ENCODE peak calls at places on chromosomes 16 and 17, in four cellular contexts. C is Calu3; K is activated CD8-positive, alpha-beta T cell treated with anti-CD3 and anti-CD28 coated beads, Interleukin-2, amount 10 ng/mL, durations not matched to agents 7 days and 5 days; W is activated CD4-positive, alpha-beta T cell treated with anti-CD3 and anti-CD28 coated beads, Interleukin-2, amount 10 ng/mL, durations not matched to agents 7 days and 5 days. P is an unnamed sample.

GRCh38 chr17:76869209-76869877 is 1.1 kb downstream of the MGAT5B start:
- DNase-seq in C (no peak), K (no peak), W (no peak), P (no peak)

GRCh38 chr17:47789611-47790520 is 31.7 kb downstream of the OSBPL7 start:
- DNase-seq in C (peak), K (peak), W (peak), P (no peak)

GRCh38 chr17:66468241-66469087 is 166.1 kb downstream of the PRKCA start:
- DNase-seq in C (no peak), K (no peak), W (no peak), P (peak)

GRCh38 chr16:12998376-12999085 is 97.1 kb downstream of the SHISA9 start:
- DNase-seq in C (no peak), K (no peak), W (no peak), P (no peak)

GRCh38 chr17:80246266-80246681 is 14.4 kb upstream of the RNF213 start:
- DNase-seq in C (no peak), K (no peak), W (no peak), P (no peak)

GRCh38 chr16:3401719-3402397 is 843 bp downstream of the ZNF174 start:
- DNase-seq in C (no peak), K (no peak), W (no peak), P (peak)

GRCh38 chr16:10619271-10619849 is 39.0 kb upstream of the EMP2 start:
- DNase-seq in C (peak), K (no peak), W (no peak), P (no peak)

GRCh38 chr16:81442909-81443687 is 1.5 kb upstream of the CMIP start:
- DNase-seq in C (no peak), K (no peak), W (no peak), P (no peak)

GRCh38 chr17:30600062-30600829 is 123.0 kb downstream of the GOSR1 start:
- DNase-seq in C (peak), K (peak), W (peak), P (peak)

GRCh38 chr17:47776330-47777197 is 43.5 kb downstream of the TBX21 start:
- DNase-seq in C (peak), K (peak), W (peak), P (peak)

GRCh38 chr16:84484579-84485254 is 19.7 kb downstream of the MEAK7 start:
- DNase-seq in C (peak), K (no peak), W (peak), P (no peak)

GRCh38 chr17:54902017-54902416 is 1.4 kb downstream of the TOM1L1 start:
- DNase-seq in C (no peak), K (no peak), W (no peak), P (no peak)